ENCODE peak calls at places on chromosomes 5 and 9, in seven cellular contexts. E is right atrium auricular region, J is H9, H is heart right ventricle, B is right lobe of liver, X is A549, Q is left ventricle myocardium inferior. L is an unnamed sample. For H3K4me1, the result is how much of the 10 kb centered on the place peaks cover.

GRCh38 chr5:6584101-6584645 is 48.7 kb downstream of the NSUN2 start:
- DNase-seq in J (no peak), Q (no peak), E (peak), X (no peak), B (no peak), H (no peak), L (no peak)

GRCh38 chr9:81693639-81694378 is 4.5 kb upstream of the TLE1 start:
- DNase-seq in X (no peak), B (no peak), Q (no peak), H (no peak), E (no peak), J (no peak), L (no peak)

GRCh38 chr9:89622933-89623861 is 18.4 kb downstream of the GADD45G start:
- DNase-seq in X (no peak), H (peak), Q (no peak), E (no peak), B (no peak), J (no peak), L (no peak)

GRCh38 chr5:95076395-95077165 is 208.3 kb downstream of the MCTP1 start:
- DNase-seq in J (no peak), H (no peak), Q (no peak), E (no peak), X (no peak), B (no peak), L (no peak)

GRCh38 chr5:73120222-73121108 is at the start of gene TMEM171:
- DNase-seq in X (peak), B (peak), J (peak), Q (no peak), E (no peak), H (peak), L (peak)

GRCh38 chr5:90888511-90889324 is 330.1 kb downstream of the ADGRV1 start:
- DNase-seq in B (no peak), J (no peak), X (peak), H (no peak), Q (no peak), E (no peak), L (no peak)

GRCh38 chr5:104702212-104702611 is 1139.6 kb upstream of the NUDT12 start:
- DNase-seq in H (no peak), E (no peak), J (no peak), Q (no peak), B (no peak), X (no peak), L (no peak)

GRCh38 chr9:14342746-14343145 is 28.8 kb upstream of the NFIB start:
- DNase-seq in J (no peak), Q (no peak), H (no peak), B (no peak), X (no peak), E (no peak), L (no peak)

GRCh38 chr5:152593388-152593787 is 188.3 kb upstream of the NMUR2 start:
- DNase-seq in X (no peak), E (no peak), H (no peak), J (no peak), B (no peak), Q (no peak), L (no peak)

GRCh38 chr9:92864152-92864551 is 13.7 kb downstream of the ZNF484 start:
- DNase-seq in B (no peak), J (no peak), X (no peak), Q (no peak), H (no peak), E (no peak), L (no peak)

GRCh38 chr5:136056771-136057335 is 28.1 kb downstream of the TGFBI start:
- DNase-seq in Q (no peak), H (no peak), E (no peak), B (no peak), X (no peak), J (no peak), L (no peak)

GRCh38 chr9:136171801-136172411 is 33.0 kb downstream of the LHX3 start:
- DNase-seq in B (no peak), J (no peak), E (no peak), Q (no peak), H (no peak), X (no peak), L (no peak)

GRCh38 chr5:169637085-169637855 is at the start of gene DOCK2:
- DNase-seq in E (no peak), H (peak), Q (peak), X (no peak), B (peak), J (peak), L (peak)

GRCh38 chr5:14108170-14108996 is 34.8 kb upstream of the TRIO start:
- DNase-seq in X (peak), J (peak), H (peak), E (peak), B (no peak), Q (peak), L (peak)

GRCh38 chr9:132631685-132632084 is 38.1 kb downstream of the DDX31 start:
- DNase-seq in E (no peak), J (no peak), Q (no peak), B (no peak), X (no peak), H (no peak), L (no peak)

GRCh38 chr5:115423541-115423940 is 121.0 kb downstream of the FEM1C start:
- DNase-seq in H (peak), J (no peak), B (no peak), X (no peak), Q (peak), E (peak), L (peak)

GRCh38 chr9:88991066-88992030 is at the start of gene S1PR3:
- DNase-seq in X (peak), J (peak), Q (peak), E (peak), H (peak), B (peak), L (peak)

GRCh38 chr5:83368317-83368716 is 103.2 kb upstream of the VCAN start:
- DNase-seq in B (no peak), H (no peak), X (no peak), E (no peak), J (no peak), Q (no peak), L (no peak)

GRCh38 chr5:112186401-112186990 is 232.6 kb downstream of the EPB41L4A start:
- DNase-seq in Q (no peak), E (no peak), B (no peak), X (peak), J (no peak), H (no peak), L (no peak)

GRCh38 chr5:34563269-34563668 is 92.9 kb upstream of the RAI14 start:
- DNase-seq in Q (no peak), B (no peak), J (no peak), E (no peak), X (no peak), H (no peak), L (no peak)

GRCh38 chr5:54537720-54538119 is 20.2 kb downstream of the SNX18 start:
- DNase-seq in Q (no peak), J (no peak), E (no peak), H (no peak), X (no peak), B (no peak), L (no peak)

DNA sequence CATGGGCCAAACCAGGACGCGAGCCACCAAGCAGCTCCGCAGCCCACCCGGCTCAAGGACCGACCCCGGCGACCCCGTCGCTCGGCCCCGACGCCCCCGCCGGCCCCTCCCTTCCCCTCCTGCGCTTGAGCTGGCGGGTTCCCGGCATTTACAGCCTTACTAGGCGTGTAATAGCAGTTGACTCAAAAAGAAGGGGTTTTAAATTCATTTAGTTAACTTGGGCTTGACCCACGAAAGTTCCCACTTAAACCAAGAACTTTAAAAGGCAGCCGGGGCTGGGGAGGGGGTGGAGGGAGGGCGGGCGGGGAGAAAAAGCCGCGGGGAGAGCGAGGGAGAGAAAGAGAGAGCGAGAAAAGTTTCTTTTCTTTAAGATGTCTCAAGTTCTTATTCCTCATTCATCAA is 636 bp downstream of the PRDM12 start:
- DNase-seq in J (no peak), Q (no peak), B (no peak), E (no peak), X (no peak), H (no peak), L (no peak)
- H3K4me1 ChIP-seq in J (under half), Q (half or more), B (under half), E (half or more), X (under half), H (half or more), L (under half)

DNA sequence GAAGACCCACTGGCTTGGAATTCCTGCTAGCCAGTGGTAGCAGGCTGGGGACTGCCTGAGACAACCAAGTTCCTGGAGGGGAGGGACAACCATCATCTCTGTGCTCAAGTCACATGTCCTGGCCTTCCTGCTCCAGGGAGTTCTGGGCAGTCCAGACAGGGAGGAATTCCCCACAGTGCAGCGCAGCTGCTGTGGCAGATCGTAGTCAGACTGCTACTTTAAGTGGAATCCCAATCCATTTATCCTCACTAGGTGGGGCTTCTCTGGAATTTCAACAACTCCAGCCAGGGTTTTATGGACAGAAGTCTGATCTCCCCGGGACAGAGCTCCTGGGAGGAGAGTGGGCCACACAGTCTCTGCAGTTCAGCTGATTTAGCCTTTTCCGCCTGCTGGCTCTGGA is 20.9 kb upstream of the OR5C1 start:
- DNase-seq in Q (no peak), X (no peak), E (no peak), H (no peak), B (no peak), J (no peak), L (no peak)
- H3K4me1 ChIP-seq in Q (under half), X (under half), E (under half), H (under half), B (under half), J (under half), L (under half)

DNA sequence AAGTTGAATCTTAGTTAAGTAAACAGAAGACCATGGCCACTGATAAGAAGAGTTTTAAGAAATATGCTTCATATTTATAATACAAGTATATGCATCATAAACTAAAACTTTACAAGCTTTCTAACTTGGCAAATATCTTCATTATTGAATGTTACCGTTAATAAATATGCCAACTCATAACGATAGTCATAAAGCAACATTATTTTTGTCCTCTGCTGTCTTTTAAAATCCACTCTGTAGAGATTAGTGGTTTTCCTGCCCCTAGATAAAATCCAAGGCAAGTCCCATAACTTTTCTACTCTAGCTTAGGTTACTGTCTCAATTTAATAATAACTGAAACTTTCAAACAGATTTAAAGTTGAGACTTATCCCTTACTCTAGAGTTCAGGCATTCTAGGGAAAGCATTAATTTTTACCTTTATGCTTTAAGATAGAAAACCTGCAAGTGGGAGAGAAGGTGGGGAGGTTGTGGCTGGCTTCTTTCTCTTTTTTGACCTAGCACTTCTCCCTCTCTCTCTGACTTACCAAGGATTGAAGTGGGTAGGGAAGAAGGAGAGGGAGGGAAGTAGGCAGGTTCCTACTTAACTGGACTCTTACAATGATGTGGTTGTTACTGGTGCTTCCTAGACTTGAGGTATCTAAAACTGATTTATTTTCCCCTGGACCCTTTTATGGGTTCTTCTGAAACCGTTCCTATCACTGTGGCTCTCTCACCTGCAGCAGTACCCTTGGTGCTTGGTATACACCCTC is 29.6 kb downstream of the RNF145 start:
- DNase-seq in B (no peak), H (no peak), E (no peak), Q (no peak), X (no peak), J (no peak), L (no peak)
- H3K4me1 ChIP-seq in B (under half), H (half or more), E (half or more), Q (half or more), X (half or more), J (under half), L (half or more)

GRCh38 chr9:5443845-5444244 is 6.1 kb upstream of the PLGRKT start:
- DNase-seq in Q (no peak), X (no peak), B (no peak), J (no peak), H (no peak), E (no peak), L (no peak)
- H3K4me1 ChIP-seq in Q (under half), X (under half), B (under half), J (under half), H (under half), E (under half), L (under half)

DNA sequence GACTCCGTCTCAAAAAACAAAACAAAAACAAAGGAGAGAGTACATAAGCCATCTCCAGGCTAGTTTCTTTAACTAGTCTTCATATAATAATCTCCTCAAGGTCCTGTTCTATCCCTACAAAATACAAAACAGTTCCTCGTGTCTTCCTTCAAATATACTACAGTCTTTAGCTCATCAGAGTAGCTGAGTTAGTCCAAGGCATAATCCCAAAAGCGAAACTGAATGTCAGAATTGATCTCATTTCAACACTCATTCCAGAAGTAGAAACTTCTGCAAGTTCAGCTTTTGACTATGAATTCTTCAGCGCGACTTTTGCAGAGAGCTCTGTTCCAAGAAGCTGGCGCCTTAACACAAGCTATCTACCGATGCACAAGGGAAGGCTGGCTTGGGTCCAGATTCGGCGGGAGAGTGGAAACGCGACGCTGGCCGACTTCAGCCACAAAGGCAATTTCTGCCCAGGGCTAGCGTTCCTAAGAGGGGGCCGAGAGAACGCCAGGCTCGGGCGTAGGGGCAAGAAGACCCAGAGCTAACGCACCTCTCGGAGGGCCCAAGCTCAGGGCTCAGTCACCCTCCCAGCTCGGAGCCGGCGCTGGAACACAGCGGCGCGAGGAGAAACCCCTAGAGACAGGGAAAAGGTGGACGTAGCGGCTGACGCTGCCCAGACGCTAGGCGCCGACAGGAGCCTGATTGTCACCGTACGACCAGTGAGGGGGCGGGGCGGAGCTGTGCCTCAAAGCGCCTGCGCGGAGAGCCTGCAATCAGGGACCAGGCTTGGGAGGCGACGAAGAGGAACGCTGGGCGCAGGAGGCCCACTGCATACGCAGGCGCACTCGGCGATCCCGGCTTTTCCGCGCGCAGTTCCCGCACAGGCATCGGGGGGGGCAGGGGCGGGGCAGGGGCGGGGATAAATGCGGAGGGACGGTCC is 469 bp upstream of the HSDL2 start:
- DNase-seq in H (peak), E (peak), J (peak), B (peak), Q (peak), X (peak), L (peak)
- H3K4me1 ChIP-seq in H (half or more), E (half or more), J (under half), B (under half), Q (half or more), X (under half), L (under half)

DNA sequence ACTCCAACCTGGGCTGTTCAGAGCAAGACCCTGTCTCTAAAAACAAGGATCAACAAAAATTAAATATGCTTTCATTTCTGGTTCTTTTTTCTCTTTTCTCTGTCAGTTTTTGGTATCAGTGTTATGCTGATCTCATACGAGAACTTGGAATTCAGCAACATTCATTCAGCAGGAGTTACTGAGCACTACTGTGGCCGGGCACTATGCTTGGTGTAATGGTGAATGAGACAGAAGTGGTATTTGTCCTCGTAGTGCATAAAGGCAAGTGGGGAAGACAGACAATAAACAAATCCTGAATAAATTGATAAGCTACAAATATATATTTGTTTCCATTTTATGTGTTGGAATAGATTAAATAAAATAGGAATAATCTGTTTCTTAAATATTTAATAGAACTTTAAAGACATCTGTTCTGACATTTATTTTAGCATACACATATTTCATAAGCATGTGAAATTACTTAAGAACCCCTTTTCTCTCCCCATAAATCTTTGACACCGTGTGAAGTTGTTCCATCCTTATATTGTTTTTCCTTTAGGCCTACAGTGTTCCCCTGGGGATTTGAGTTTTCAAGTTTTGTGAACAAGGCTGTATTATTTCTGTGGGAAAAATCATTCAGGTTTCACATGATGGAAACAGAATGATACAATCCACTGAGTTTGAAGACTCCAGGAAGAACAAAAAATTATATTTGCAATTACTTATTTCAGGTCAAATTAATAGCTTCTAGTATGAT is 24.6 kb downstream of the UBAP1 start:
- DNase-seq in B (no peak), Q (no peak), E (no peak), X (no peak), J (no peak), H (no peak), L (no peak)
- H3K4me1 ChIP-seq in B (under half), Q (half or more), E (under half), X (under half), J (under half), H (half or more), L (under half)

GRCh38 chr5:132677682-132678400 is 4.1 kb downstream of the IL4 start:
- DNase-seq in E (peak), Q (no peak), B (no peak), H (no peak), X (no peak), J (no peak), L (no peak)

GRCh38 chr5:132678735-132679134 is 4.9 kb downstream of the IL4 start:
- DNase-seq in E (peak), X (no peak), B (no peak), Q (no peak), J (no peak), H (no peak), L (no peak)

GRCh38 chr5:132675936-132676689 is 2.3 kb downstream of the IL4 start:
- DNase-seq in E (peak), H (no peak), X (no peak), J (no peak), B (no peak), Q (no peak), L (no peak)

GRCh38 chr5:132679166-132679565 is 5.4 kb downstream of the IL4 start:
- DNase-seq in Q (no peak), X (no peak), J (no peak), B (no peak), E (peak), H (no peak), L (no peak)

DNA sequence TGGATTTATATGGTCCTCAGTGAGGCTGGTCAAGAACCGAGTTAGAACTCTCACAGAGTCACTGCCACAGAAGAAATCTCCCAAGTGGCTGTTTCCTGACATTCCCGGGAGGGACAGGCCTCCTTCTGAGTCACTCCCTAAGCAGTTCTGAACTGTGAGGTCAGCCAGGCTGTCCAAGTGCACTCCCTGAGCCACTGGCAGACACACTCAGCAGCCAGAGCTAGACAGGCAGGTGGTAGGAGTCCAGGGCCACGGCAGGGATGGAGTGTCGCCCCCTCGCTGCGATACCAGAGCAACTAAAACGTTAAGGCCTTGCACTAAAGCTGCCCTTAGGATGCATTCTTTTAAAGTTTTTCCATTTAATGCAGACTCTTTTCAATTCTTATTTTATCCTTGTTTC is 3.4 kb downstream of the IL4 start:
- DNase-seq in X (peak), J (peak), Q (no peak), H (no peak), B (no peak), E (peak), L (peak)
- H3K4me1 ChIP-seq in X (under half), J (under half), Q (under half), H (under half), B (under half), E (under half), L (under half)

L was measured in left lung.